ENCODE peak calls at places on chromosome 5, in ten cellular contexts. E is mammary epithelial cell, C is astrocyte, V is stomach, I is upper lobe of right lung, U is left ventricle myocardium inferior, Z is fibroblast of lung, T is HCT116, S is OCI-LY7, Y is left lung. G is an unnamed sample. For H3K9me3, the result is how much of the 10 kb centered on the place peaks cover.

GRCh38 chr5:178483620-178484019 is 106.6 kb downstream of the COL23A1 start:
- DNase-seq in E (no peak), C (no peak), V (peak), I (no peak), U (peak), Z (no peak), T (no peak), S (peak), Y (peak), G (no peak)

GRCh38 chr5:111820072-111820471 is 63.1 kb upstream of the NREP start:
- DNase-seq in E (no peak), C (no peak), V (no peak), I (no peak), U (no peak), Z (no peak), T (no peak), S (peak), Y (no peak), G (no peak)

GRCh38 chr5:122403256-122403655 is 91.2 kb downstream of the SNCAIP start:
- DNase-seq in E (no peak), C (no peak), V (no peak), I (no peak), U (no peak), Z (no peak), T (no peak), S (no peak), Y (no peak), G (no peak)

GRCh38 chr5:162190-162564 is 29.1 kb upstream of the LRRC14B start:
- DNase-seq in E (no peak), C (no peak), V (no peak), I (no peak), U (no peak), Z (no peak), T (no peak), S (no peak), Y (no peak), G (peak)

GRCh38 chr5:152560508-152561137 is 155.5 kb upstream of the NMUR2 start:
- DNase-seq in E (peak), C (peak), V (peak), I (peak), U (peak), Z (peak), T (peak), S (peak), Y (peak), G (peak)

GRCh38 chr5:148844433-148845279 is 18.2 kb downstream of the ADRB2 start:
- DNase-seq in E (no peak), C (peak), V (no peak), I (no peak), U (no peak), Z (peak), T (no peak), S (no peak), Y (no peak), G (no peak)

GRCh38 chr5:168947212-168947868 is 353.6 kb downstream of the SLIT3 start:
- DNase-seq in E (peak), C (no peak), V (peak), I (no peak), U (peak), Z (peak), T (no peak), S (peak), Y (no peak), G (no peak)

GRCh38 chr5:169723103-169723831 is 86.2 kb downstream of the DOCK2 start:
- DNase-seq in E (no peak), C (no peak), V (no peak), I (no peak), U (no peak), Z (no peak), T (no peak), S (no peak), Y (no peak), G (no peak)

GRCh38 chr5:82159014-82159413 is 119.1 kb downstream of the RPS23 start:
- DNase-seq in E (peak), C (peak), V (no peak), I (no peak), U (no peak), Z (peak), T (peak), S (no peak), Y (no peak), G (no peak)

GRCh38 chr5:143234162-143234842 is 169.2 kb downstream of the NR3C1 start:
- DNase-seq in E (no peak), C (no peak), V (no peak), I (no peak), U (no peak), Z (no peak), T (no peak), S (no peak), Y (no peak), G (no peak)

GRCh38 chr5:52800394-52801213 is 12.9 kb downstream of the ITGA1 start:
- DNase-seq in E (peak), C (peak), V (peak), I (peak), U (peak), Z (peak), T (no peak), S (peak), Y (peak), G (peak)

GRCh38 chr5:36573441-36573840 is 33.0 kb upstream of the SLC1A3 start:
- DNase-seq in E (peak), C (peak), V (no peak), I (no peak), U (no peak), Z (peak), T (no peak), S (no peak), Y (no peak), G (no peak)

GRCh38 chr5:78899922-78900362 is 85.2 kb downstream of the ARSB start:
- DNase-seq in E (peak), C (peak), V (peak), I (no peak), U (no peak), Z (peak), T (peak), S (peak), Y (no peak), G (no peak)

GRCh38 chr5:137888875-137889759 is at the start of gene PKD2L2:
- DNase-seq in E (peak), C (peak), V (peak), I (peak), U (peak), Z (peak), T (no peak), S (peak), Y (peak), G (peak)

GRCh38 chr5:82107277-82107676 is 135.5 kb downstream of the ATG10 start:
- DNase-seq in E (no peak), C (peak), V (no peak), I (no peak), U (no peak), Z (peak), T (no peak), S (no peak), Y (no peak), G (no peak)

GRCh38 chr5:167970002-167970401 is 321.4 kb upstream of the WWC1 start:
- DNase-seq in E (no peak), C (peak), V (no peak), I (no peak), U (no peak), Z (peak), T (no peak), S (no peak), Y (no peak), G (no peak)

GRCh38 chr5:153809181-153809580 is 229.5 kb downstream of the FAM114A2 start:
- DNase-seq in E (no peak), C (no peak), V (no peak), I (no peak), U (no peak), Z (no peak), T (no peak), S (no peak), Y (no peak), G (no peak)

GRCh38 chr5:170211575-170212334 is 21.0 kb upstream of the C5orf58 start:
- DNase-seq in E (peak), C (no peak), V (no peak), I (no peak), U (no peak), Z (no peak), T (no peak), S (no peak), Y (no peak), G (no peak)

GRCh38 chr5:172866802-172867748 is 33.0 kb downstream of the ERGIC1 start:
- DNase-seq in E (no peak), C (no peak), V (peak), I (no peak), U (peak), Z (peak), T (no peak), S (no peak), Y (no peak), G (peak)
- H3K9me3 ChIP-seq in E (under half), C (under half), V (under half), I (under half), U (under half), Z (under half), T (under half), S (under half), Y (under half), G (under half)

DNA sequence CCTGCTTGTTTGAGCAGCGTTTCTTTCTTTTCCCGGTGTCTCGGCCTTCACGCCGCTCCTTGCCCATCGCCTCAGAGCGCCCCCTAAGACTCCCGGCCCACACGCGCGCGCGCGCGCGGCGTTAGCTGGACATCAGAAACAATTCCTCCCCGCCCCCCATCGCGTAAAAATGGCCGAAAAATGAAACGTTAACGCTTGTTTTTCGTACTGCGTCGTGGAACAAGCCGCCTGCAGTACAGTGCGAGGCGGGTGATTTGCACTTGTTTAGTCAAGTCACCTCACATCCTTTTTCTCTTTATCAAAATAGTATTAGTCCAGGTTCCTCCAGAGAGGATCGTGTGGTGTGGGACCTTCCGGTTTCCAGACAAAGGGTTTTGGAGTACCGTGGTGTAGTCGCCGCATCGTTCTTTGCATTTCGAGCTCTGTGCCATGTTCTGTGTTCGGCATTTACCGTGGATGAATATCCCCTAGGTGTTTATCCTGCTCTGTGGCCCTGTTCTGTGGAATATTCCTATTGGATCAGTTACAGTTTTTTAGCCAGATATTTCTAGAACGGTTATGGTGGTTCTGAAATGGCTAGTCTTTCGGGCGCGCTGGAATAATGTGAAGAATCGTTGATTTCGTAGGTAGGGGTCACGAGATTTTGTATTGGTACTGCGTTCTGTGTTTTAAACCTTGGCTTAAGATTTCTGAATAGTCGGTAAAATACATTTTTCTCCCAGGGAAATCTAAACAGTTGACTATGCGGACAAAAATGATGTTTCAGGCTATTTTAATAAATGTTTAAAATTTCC is 1.0 kb downstream of the MATR3 start:
- DNase-seq in E (peak), C (peak), V (peak), I (peak), U (peak), Z (peak), T (peak), S (peak), Y (peak), G (peak)
- TF ChIP-seq CTCF in E (no peak), C (peak), V (no peak), I (no peak), U (peak), Z (peak), T (peak), S (peak), Y (no peak), G (no peak)

DNA sequence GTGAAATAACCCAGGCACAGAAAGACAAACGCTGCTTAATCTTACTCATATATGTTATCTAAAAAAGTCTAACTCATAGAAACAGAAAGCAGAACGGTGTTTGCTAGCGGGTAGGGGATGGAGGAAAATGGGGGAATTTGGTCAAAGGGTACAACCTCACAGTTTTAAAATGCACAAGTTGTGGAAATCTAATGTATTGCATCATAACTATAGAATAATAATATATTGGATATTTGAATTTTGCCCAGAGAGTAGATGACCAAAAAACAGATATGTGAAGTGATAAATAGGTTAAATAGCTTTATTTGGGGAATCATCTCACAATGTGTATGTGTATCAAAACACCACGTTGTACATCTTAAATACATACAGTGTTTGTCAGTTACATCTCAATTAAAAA is 22.3 kb upstream of the OSMR start:
- DNase-seq in E (no peak), C (no peak), V (no peak), I (no peak), U (no peak), Z (no peak), T (no peak), S (no peak), Y (no peak), G (no peak)
- H3K9me3 ChIP-seq in E (under half), C (under half), V (under half), I (under half), U (under half), Z (under half), T (under half), S (under half), Y (under half), G (under half)

GRCh38 chr5:151450605-151451004 is 3.2 kb downstream of the SLC36A1 start:
- DNase-seq in E (no peak), C (no peak), V (no peak), I (no peak), U (no peak), Z (peak), T (no peak), S (no peak), Y (no peak), G (no peak)

GRCh38 chr5:151449836-151450235 is 2.4 kb downstream of the SLC36A1 start:
- DNase-seq in E (no peak), C (no peak), V (no peak), I (no peak), U (no peak), Z (no peak), T (no peak), S (no peak), Y (no peak), G (no peak)

GRCh38 chr5:151447174-151448037 is at the start of gene SLC36A1:
- DNase-seq in E (peak), C (peak), V (peak), I (peak), U (peak), Z (peak), T (peak), S (peak), Y (peak), G (peak)

GRCh38 chr5:151449288-151449687 is 1.9 kb downstream of the SLC36A1 start:
- DNase-seq in E (no peak), C (no peak), V (no peak), I (no peak), U (no peak), Z (no peak), T (no peak), S (no peak), Y (no peak), G (no peak)

DNA sequence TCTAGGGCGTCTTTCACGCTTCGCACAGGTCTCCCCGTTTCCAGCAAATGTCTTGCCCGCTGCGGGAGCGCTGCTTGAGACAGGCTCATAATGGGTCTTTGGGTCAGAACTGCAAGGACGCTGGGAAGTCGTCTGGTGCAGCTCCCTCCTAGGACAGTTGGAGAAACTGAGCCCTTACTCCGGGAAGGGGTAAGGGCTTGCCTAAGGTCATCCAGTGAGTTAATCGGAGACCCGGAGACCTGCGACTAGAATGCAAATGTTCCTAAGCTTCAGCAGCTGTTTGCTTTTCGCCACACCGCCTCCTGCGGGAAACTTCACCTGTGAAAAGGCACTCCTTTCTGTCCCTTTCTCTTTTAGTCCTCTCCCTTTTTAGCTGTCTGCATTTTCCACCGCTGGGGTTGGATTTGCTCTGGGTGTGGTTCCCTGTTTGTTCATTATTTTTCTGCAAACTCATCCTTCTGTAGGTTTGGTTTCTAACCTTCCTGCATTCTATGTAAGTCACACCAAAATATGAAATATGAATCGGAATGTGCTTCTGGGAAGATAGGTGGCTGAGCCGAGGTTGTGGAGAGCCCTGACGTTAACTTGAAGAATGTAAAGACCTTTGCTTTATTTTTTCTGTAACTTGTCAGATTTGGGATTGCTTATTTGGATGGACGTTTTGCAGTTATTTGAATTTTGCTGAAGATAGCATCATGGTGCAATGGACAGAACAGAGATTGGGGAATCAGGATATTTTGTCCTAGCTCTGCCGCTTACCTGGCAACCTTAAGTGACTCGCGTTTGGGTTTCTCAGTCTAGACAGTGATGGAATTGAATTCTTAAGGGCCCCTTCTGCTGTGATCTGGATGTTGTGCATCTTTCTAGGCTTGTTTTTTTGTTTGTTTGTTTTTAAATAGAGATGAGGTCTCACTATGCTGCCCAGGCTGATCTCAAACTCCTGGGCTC is 909 bp downstream of the SLC36A1 start:
- DNase-seq in E (peak), C (no peak), V (peak), I (no peak), U (no peak), Z (peak), T (no peak), S (peak), Y (no peak), G (no peak)
- TF ChIP-seq CTCF in E (no peak), C (peak), V (no peak), I (no peak), U (no peak), Z (no peak), T (peak), S (peak), Y (no peak), G (no peak)

GRCh38 chr5:103079796-103080195 is 40.1 kb downstream of the GIN1 start:
- DNase-seq in E (no peak), C (no peak), V (no peak), I (no peak), U (no peak), Z (no peak), T (no peak), S (no peak), Y (no peak), G (no peak)
- H3K9me3 ChIP-seq in E (under half), C (under half), V (half or more), I (half or more), U (half or more), Z (under half), T (under half), S (under half), Y (under half), G (half or more)

GRCh38 chr5:175550055-175550660 is 71.8 kb downstream of the SFXN1 start:
- DNase-seq in E (no peak), C (no peak), V (no peak), I (no peak), U (no peak), Z (no peak), T (no peak), S (no peak), Y (no peak), G (no peak)
- TF ChIP-seq CTCF in E (no peak), C (no peak), V (no peak), I (no peak), U (no peak), Z (no peak), T (no peak), S (no peak), Y (no peak), G (no peak)

GRCh38 chr5:110218994-110219393 is 507.5 kb downstream of the TMEM232 start:
- DNase-seq in E (no peak), C (no peak), V (no peak), I (no peak), U (no peak), Z (no peak), T (no peak), S (no peak), Y (no peak), G (no peak)
- H3K9me3 ChIP-seq in E (under half), C (under half), V (half or more), I (under half), U (half or more), Z (under half), T (under half), S (under half), Y (under half), G (under half)

GRCh38 chr5:176530406-176530982 is 6.7 kb downstream of the RNF44 start:
- DNase-seq in E (no peak), C (no peak), V (no peak), I (no peak), U (no peak), Z (no peak), T (no peak), S (peak), Y (no peak), G (no peak)
- TF ChIP-seq CTCF in E (no peak), C (no peak), V (no peak), I (no peak), U (no peak), Z (no peak), T (no peak), S (no peak), Y (no peak), G (no peak)

DNA sequence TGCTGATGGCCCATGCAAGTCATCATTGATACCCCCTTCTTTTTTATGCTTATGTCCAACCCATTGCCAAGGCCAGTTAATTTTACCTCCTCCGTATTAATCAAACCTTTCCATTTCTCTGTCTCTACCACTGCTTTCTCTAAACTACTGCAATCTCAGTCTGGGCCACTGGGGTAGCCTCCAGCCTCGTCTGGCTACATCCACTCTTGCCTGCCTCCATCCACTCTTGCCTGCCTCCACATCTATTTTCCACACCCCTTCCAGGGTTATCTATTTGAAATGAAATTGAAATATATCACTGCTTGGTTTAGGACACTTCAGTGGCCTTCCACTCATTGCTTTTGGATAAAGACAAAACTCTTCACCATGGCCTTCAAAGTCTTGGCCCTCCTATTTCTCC is 425.3 kb upstream of the CLINT1 start:
- DNase-seq in E (no peak), C (no peak), V (no peak), I (no peak), U (no peak), Z (no peak), T (no peak), S (peak), Y (no peak), G (no peak)
- H3K9me3 ChIP-seq in E (under half), C (under half), V (under half), I (under half), U (under half), Z (under half), T (under half), S (under half), Y (under half), G (under half)